ENCODE peak calls at places on chromosome 2, in four cellular contexts. A is H4; J is stimulated activated CD4-positive, alpha-beta T cell treated with anti-CD3 and anti-CD28 coated beads, Interleukin-2, amount 100 ng/mL, for 48 hours; H is sigmoid colon. L is an unnamed sample.

GRCh38 chr2:204825681-204826080 is 280.4 kb downstream of the PARD3B start:
- DNase-seq in J (no peak), A (no peak), H (no peak), L (no peak)

GRCh38 chr2:34004936-34005335 is 405.8 kb upstream of the FAM98A start:
- DNase-seq in J (no peak), H (no peak), A (no peak), L (no peak)

GRCh38 chr2:10346929-10347558 is 44.3 kb downstream of the HPCAL1 start:
- DNase-seq in J (no peak), H (no peak), A (no peak), L (no peak)

GRCh38 chr2:148658807-148659722 is 14.5 kb downstream of the EPC2 start:
- DNase-seq in A (peak), H (no peak), J (no peak), L (no peak)

GRCh38 chr2:10331702-10332401 is 29.1 kb downstream of the HPCAL1 start:
- DNase-seq in J (peak), H (no peak), A (no peak), L (no peak)

GRCh38 chr2:26469092-26469710 is 8.7 kb downstream of the OTOF start:
- DNase-seq in A (peak), H (no peak), J (peak), L (no peak)

GRCh38 chr2:236663671-236664101 is 94.1 kb downstream of the ACKR3 start:
- DNase-seq in A (peak), H (peak), J (no peak), L (no peak)

GRCh38 chr2:45541450-45541849 is 69.6 kb downstream of the SRBD1 start:
- DNase-seq in J (no peak), A (no peak), H (peak), L (no peak)

GRCh38 chr2:128323501-128323931 is 4.8 kb upstream of the HS6ST1 start:
- DNase-seq in H (peak), A (peak), J (no peak), L (no peak)

GRCh38 chr2:174335605-174336402 is 1.1 kb downstream of the SP9 start:
- DNase-seq in A (no peak), J (no peak), H (peak), L (no peak)